ENCODE peak calls at places on chromosomes 6 and 20, in six cellular contexts. T is GM12878, A is HCT116, R is HepG2, C is H1, I is K562. X is an unnamed sample.

GRCh38 chr20:59648720-59649119 is 44.4 kb downstream of the PHACTR3 start:
- DNase-seq in T (no peak), A (no peak), I (no peak), C (no peak), R (no peak), X (no peak)

GRCh38 chr6:112851141-112851540 is 504.0 kb downstream of the RFPL4B start:
- DNase-seq in A (no peak), R (no peak), C (no peak), I (no peak), T (no peak), X (no peak)

GRCh38 chr6:142474446-142475289 is 172.9 kb downstream of the ADGRG6 start:
- DNase-seq in R (peak), I (peak), A (peak), T (no peak), C (peak), X (peak)

GRCh38 chr20:24131684-24132083 is 143.1 kb upstream of the GGTLC1 start:
- DNase-seq in T (no peak), I (no peak), R (no peak), C (no peak), A (no peak), X (no peak)

GRCh38 chr6:106225581-106225980 is 100.0 kb downstream of the ATG5 start:
- DNase-seq in I (no peak), T (no peak), C (no peak), R (peak), A (no peak), X (no peak)

GRCh38 chr6:4781426-4781825 is 5.2 kb downstream of the CDYL start:
- DNase-seq in T (no peak), A (no peak), C (no peak), R (no peak), I (no peak), X (no peak)

GRCh38 chr6:87837876-87838275 is 135.8 kb upstream of the AKIRIN2 start:
- DNase-seq in I (no peak), C (no peak), R (no peak), A (no peak), T (no peak), X (no peak)

GRCh38 chr6:2188397-2188796 is 57.0 kb downstream of the GMDS start:
- DNase-seq in T (no peak), C (no peak), A (no peak), R (no peak), I (no peak), X (no peak)

GRCh38 chr6:88840806-88841539 is 122.4 kb downstream of the RNGTT start:
- DNase-seq in C (no peak), T (no peak), A (no peak), R (peak), I (no peak), X (no peak)

DNA sequence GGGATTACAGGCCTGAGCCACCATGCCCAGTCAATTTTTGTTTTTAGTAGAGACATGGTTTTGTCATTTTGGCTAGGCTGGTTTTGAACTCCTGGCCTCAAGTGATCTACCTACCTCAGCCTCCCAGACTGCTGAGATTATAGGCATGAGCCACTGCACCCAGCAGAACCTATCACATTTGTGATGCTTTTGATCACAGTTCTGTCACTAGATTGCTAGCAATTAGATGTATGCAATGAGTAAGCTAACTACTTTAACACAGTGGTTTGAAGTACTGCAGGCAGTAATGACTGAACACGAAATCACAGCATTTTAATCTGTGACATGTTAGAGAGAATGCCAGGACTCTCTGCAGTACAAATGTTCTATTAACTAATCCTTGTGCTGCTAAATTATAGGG is 19.6 kb upstream of the SAMHD1 start:
- DNase-seq in I (no peak), C (no peak), A (no peak), T (no peak), R (no peak), X (no peak)
- TF ChIP-seq ZNF274 in I (no peak), C (no peak), A (no peak), T (no peak), R (no peak), X (no peak)

DNA sequence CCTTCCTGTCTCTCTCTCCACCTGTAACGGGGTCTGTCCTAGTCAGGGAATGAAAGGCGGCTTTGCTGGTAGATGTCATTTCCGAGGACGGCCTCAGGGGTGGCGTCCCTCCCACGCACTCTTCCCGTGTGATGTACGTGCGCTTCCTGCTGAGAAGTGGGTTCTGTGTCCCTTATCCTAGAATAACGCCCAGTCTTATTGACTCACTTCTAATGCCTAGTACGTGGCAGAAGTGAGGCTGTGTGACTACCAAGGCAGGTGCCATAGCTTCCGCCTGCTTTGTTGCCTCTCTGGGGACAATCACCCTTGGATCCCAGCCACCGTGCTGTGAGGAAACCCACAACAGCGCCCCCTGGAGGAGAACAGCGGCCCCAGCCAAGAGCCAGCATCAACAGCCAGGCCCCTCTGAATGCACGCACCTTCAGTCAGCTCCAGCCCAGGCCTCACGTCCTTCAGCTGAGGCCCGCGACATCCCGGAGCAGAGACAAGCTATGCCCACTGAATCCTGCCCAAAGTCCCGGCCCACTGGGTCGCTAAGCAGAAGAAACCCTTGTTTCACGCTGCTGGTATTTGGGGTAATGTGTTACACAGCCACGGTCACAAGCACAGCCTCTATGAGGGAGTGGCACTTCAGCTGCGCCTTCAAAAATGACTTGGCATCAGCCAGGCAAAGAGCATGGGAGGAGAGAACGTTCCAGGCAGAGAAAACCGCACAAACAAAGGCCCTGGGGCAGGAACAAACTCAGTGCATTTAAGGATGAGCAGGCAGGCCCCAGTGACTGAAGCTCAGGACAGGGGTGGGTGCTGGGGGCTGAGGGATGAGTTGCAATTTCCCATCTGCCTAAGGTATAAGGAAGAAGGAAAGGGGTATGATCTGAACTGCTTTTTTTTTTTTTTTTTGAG is 224.2 kb downstream of the NFATC2 start:
- DNase-seq in R (peak), A (peak), C (peak), I (peak), T (no peak), X (peak)
- TF ChIP-seq ZNF274 in R (no peak), A (no peak), C (no peak), I (no peak), T (no peak), X (no peak)

GRCh38 chr20:19583532-19584175 is 174.4 kb upstream of the RIN2 start:
- DNase-seq in T (no peak), I (peak), A (peak), R (peak), C (peak), X (peak)
- TF ChIP-seq ZNF274 in T (no peak), I (no peak), A (no peak), R (no peak), C (no peak), X (no peak)

GRCh38 chr20:1894951-1895673 is at the start of gene SIRPA:
- DNase-seq in C (no peak), T (no peak), R (no peak), I (no peak), A (no peak), X (no peak)
- TF ChIP-seq ZNF274 in C (no peak), T (no peak), R (no peak), I (no peak), A (no peak), X (no peak)

DNA sequence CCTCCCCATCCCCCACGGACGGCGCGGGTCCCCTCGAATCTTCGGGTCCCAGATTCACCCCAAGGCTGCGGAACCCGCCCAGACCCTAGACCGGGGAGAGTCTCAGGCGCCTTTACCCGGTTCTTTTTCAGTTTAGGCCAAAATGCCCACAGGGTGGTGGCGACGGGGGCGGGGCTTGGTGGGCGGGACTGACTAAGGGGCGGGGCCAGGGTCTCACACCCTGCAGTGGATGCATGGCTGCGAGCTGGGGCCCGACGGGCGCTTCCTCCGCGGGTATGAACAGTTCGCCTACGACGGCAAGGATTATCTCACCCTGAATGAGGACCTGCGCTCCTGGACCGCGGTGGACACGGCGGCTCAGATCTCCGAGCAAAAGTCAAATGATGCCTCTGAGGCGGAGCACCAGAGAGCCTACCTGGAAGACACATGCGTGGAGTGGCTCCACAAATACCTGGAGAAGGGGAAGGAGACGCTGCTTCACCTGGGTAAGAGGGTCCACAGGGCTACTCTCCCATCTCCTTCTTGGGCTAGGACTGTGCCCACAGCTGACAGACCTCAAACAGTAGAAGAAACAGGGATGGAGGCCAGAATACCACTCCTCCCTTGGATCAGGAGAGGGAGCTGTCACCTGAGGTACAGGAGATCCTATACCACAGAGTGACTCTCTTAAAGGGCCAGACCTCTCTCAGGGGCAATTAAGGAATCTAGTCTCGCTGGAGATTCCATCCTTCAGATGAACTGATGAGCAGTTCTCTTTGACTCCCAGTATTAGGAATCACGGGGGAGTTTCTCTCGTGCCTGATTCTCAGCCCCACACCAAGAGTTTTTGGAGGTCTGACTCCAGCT is 945 bp downstream of the HLA-E start:
- DNase-seq in R (no peak), C (no peak), A (no peak), T (peak), I (peak), X (no peak)
- TF ChIP-seq ZNF274 in R (no peak), C (no peak), A (no peak), T (no peak), I (no peak), X (no peak)

DNA sequence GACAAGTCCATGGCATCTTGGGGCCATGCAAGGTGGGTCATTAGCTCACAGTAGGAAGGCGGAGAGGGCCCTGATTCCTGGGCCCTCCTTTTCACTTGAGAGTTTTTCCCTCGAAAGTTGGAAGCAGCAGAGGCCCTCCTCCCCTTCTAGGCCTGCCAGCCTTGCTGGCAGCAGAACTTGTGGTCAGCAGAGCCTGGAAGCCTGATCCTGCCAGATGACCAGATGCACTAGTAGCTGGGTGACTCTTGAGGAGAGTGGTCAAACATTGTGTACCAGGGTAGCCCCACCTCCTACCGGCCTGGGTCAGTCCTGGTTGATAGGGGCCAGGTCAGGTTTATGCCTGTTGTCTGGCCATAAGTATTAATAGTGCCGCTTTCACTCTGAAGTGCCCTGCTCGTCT is 3.8 kb upstream of the HMGA1 start:
- DNase-seq in I (no peak), C (no peak), T (no peak), A (no peak), R (no peak), X (no peak)
- TF ChIP-seq ZNF274 in I (no peak), C (no peak), T (no peak), A (no peak), R (no peak), X (no peak)

GRCh38 chr6:7540595-7540994 is 876 bp upstream of the DSP start:
- DNase-seq in R (no peak), T (no peak), I (no peak), A (no peak), C (no peak), X (no peak)
- TF ChIP-seq ZNF274 in R (no peak), T (no peak), I (no peak), A (no peak), C (no peak), X (no peak)

GRCh38 chr6:116497089-116497676 is 14.3 kb upstream of the CALHM5 start:
- DNase-seq in A (no peak), I (no peak), R (no peak), C (no peak), T (no peak), X (no peak)
- TF ChIP-seq ZNF274 in A (no peak), I (no peak), R (no peak), C (no peak), T (no peak), X (no peak)

X was measured in NT2/D1.